ENCODE peak calls at places on chromosomes 3 and 15, in eight cellular contexts. B, T, W, Z, L, J, Q and R are unnamed samples.

GRCh38 chr3:184952671-184953070 is 140.7 kb downstream of the VPS8 start:
- DNase-seq in B (no peak), T (peak), W (no peak), Z (peak), L (no peak), J (no peak), Q (no peak), R (no peak)

GRCh38 chr3:172673210-172673679 is 37.6 kb downstream of the NCEH1 start:
- DNase-seq in B (peak), T (peak), W (peak), Z (peak), L (no peak), J (peak), Q (peak), R (peak)

GRCh38 chr3:145326666-145327065 is 834.3 kb downstream of the PLOD2 start:
- DNase-seq in B (no peak), T (no peak), W (no peak), Z (no peak), L (no peak), J (no peak), Q (no peak), R (no peak)

GRCh38 chr3:38102073-38102844 is 34.7 kb downstream of the ACAA1 start:
- DNase-seq in B (no peak), T (peak), W (no peak), Z (no peak), L (no peak), J (no peak), Q (peak), R (no peak)

GRCh38 chr3:111071257-111072015 is at the start of gene NECTIN3:
- DNase-seq in B (peak), T (peak), W (peak), Z (peak), L (peak), J (peak), Q (peak), R (peak)

GRCh38 chr15:80801891-80802680 is 22.9 kb downstream of the CEMIP start:
- DNase-seq in B (no peak), T (peak), W (no peak), Z (peak), L (no peak), J (peak), Q (no peak), R (no peak)

GRCh38 chr15:80090879-80091503 is 31.5 kb downstream of the ZFAND6 start:
- DNase-seq in B (no peak), T (peak), W (no peak), Z (no peak), L (no peak), J (no peak), Q (no peak), R (no peak)

GRCh38 chr3:197802505-197803459 is 11.7 kb downstream of the LRCH3 start:
- DNase-seq in B (no peak), T (peak), W (no peak), Z (no peak), L (no peak), J (no peak), Q (no peak), R (no peak)

GRCh38 chr3:51243919-51244318 is 141.2 kb upstream of the MANF start:
- DNase-seq in B (no peak), T (no peak), W (no peak), Z (no peak), L (no peak), J (no peak), Q (no peak), R (no peak)

GRCh38 chr3:135531996-135532395 is 433.5 kb upstream of the PPP2R3A start:
- DNase-seq in B (no peak), T (no peak), W (no peak), Z (no peak), L (no peak), J (no peak), Q (no peak), R (no peak)

GRCh38 chr15:71691700-71692417 is 118.5 kb upstream of the NR2E3 start:
- DNase-seq in B (peak), T (peak), W (peak), Z (peak), L (no peak), J (peak), Q (no peak), R (peak)

GRCh38 chr3:3177861-3178497 is 1.5 kb downstream of the CRBN start:
- DNase-seq in B (no peak), T (peak), W (no peak), Z (peak), L (no peak), J (peak), Q (no peak), R (no peak)

GRCh38 chr3:141738636-141739363 is 702 bp downstream of the RNF7 start:
- DNase-seq in B (peak), T (peak), W (peak), Z (peak), L (no peak), J (peak), Q (peak), R (peak)

GRCh38 chr3:47082519-47082918 is 81.4 kb downstream of the SETD2 start:
- DNase-seq in B (peak), T (peak), W (no peak), Z (peak), L (no peak), J (peak), Q (no peak), R (no peak)

GRCh38 chr3:24845524-24846155 is 351.0 kb upstream of the THRB start:
- DNase-seq in B (no peak), T (no peak), W (no peak), Z (no peak), L (no peak), J (no peak), Q (no peak), R (no peak)

GRCh38 chr3:11014253-11014652 is 21.7 kb downstream of the SLC6A1 start:
- DNase-seq in B (no peak), T (no peak), W (peak), Z (no peak), L (no peak), J (no peak), Q (no peak), R (no peak)

GRCh38 chr15:28191832-28192231 is 92.7 kb upstream of the OCA2 start:
- DNase-seq in B (peak), T (no peak), W (peak), Z (peak), L (peak), J (peak), Q (peak), R (no peak)

GRCh38 chr3:44000586-44000985 is 241.1 kb upstream of the TOPAZ1 start:
- DNase-seq in B (peak), T (peak), W (no peak), Z (no peak), L (no peak), J (peak), Q (no peak), R (peak)

GRCh38 chr3:130779031-130779430 is 32.4 kb upstream of the PIK3R4 start:
- DNase-seq in B (no peak), T (no peak), W (no peak), Z (no peak), L (no peak), J (no peak), Q (no peak), R (no peak)

GRCh38 chr3:72766866-72767265 is 81.4 kb downstream of the SHQ1 start:
- DNase-seq in B (no peak), T (no peak), W (no peak), Z (no peak), L (no peak), J (no peak), Q (no peak), R (no peak)

GRCh38 chr15:39579487-39580116 is 1.3 kb upstream of the THBS1 start:
- DNase-seq in B (peak), T (peak), W (peak), Z (peak), L (no peak), J (peak), Q (peak), R (peak)